ENCODE peak calls at places on chromosome 15, in eight cellular contexts. Z is AG20443; B is iPS-NIHi11; M is heart right ventricle; Y is DMS79 treated with DMSO at 0.1 percent for 48 hours; Q is effector CD4-positive, alpha-beta T cell; N is tibial artery; G is NCI-H1436. T is an unnamed sample.

GRCh38 chr15:98556321-98556720 is 92.0 kb upstream of the IGF1R start:
- DNase-seq in B (no peak), Y (no peak), Z (no peak), M (no peak), G (no peak), Q (no peak), N (no peak), T (no peak)

GRCh38 chr15:64430000-64430735 is 30.2 kb upstream of the ZNF609 start:
- DNase-seq in Y (peak), G (no peak), Z (peak), N (no peak), Q (peak), B (peak), M (no peak), T (peak)

GRCh38 chr15:100055821-100056220 is 286.0 kb downstream of the ADAMTS17 start:
- DNase-seq in G (no peak), Z (no peak), M (no peak), Y (no peak), B (no peak), N (no peak), Q (no peak), T (no peak)

GRCh38 chr15:77027697-77028450 is 32.9 kb downstream of the PSTPIP1 start:
- DNase-seq in Z (peak), G (no peak), B (peak), Y (no peak), M (no peak), N (peak), Q (no peak), T (no peak)

GRCh38 chr15:82624438-82624837 is 22.7 kb downstream of the CPEB1 start:
- DNase-seq in B (no peak), Y (no peak), N (no peak), M (no peak), Z (no peak), Q (no peak), G (no peak), T (no peak)

GRCh38 chr15:57992761-57993295 is 72.7 kb downstream of the ALDH1A2 start:
- DNase-seq in G (no peak), B (no peak), Z (no peak), M (no peak), N (no peak), Y (no peak), Q (no peak), T (no peak)

GRCh38 chr15:51077565-51078153 is 17.0 kb downstream of the TNFAIP8L3 start:
- DNase-seq in M (peak), G (no peak), Y (no peak), N (peak), B (peak), Q (no peak), Z (peak), T (peak)

GRCh38 chr15:57334257-57334656 is 42.0 kb upstream of the CGNL1 start:
- DNase-seq in Q (no peak), B (no peak), Y (no peak), G (no peak), M (no peak), N (no peak), Z (peak), T (no peak)

GRCh38 chr15:75928680-75929608 is 25.3 kb downstream of the FBXO22 start:
- DNase-seq in Y (no peak), Z (no peak), Q (no peak), B (peak), M (no peak), N (no peak), G (no peak), T (no peak)

GRCh38 chr15:57548835-57549234 is 42.9 kb upstream of the MYZAP start:
- DNase-seq in Z (peak), Y (no peak), G (no peak), Q (no peak), N (no peak), B (no peak), M (no peak), T (no peak)

GRCh38 chr15:48498828-48499227 is 146.7 kb downstream of the FBN1 start:
- DNase-seq in N (no peak), M (no peak), Q (no peak), Y (peak), B (no peak), G (no peak), Z (no peak), T (no peak)

GRCh38 chr15:72199721-72200212 is 2.2 kb upstream of the GRAMD2A start:
- DNase-seq in Q (peak), G (peak), Y (peak), N (peak), Z (peak), M (peak), B (peak), T (no peak)

GRCh38 chr15:73752817-73753214 is 335 bp downstream of the INSYN1 start:
- DNase-seq in M (no peak), Z (peak), B (peak), N (no peak), Y (no peak), G (no peak), Q (no peak), T (no peak)

GRCh38 chr15:58690703-58691102 is 58.8 kb downstream of the ADAM10 start:
- DNase-seq in Q (no peak), N (no peak), Z (no peak), Y (no peak), M (no peak), B (no peak), G (no peak), T (no peak)

GRCh38 chr15:100771745-100772144 is 107.9 kb upstream of the ALDH1A3 start:
- DNase-seq in Q (no peak), Y (no peak), M (no peak), N (no peak), B (no peak), Z (no peak), G (no peak), T (no peak)

GRCh38 chr15:40330368-40330836 is 6.9 kb downstream of the INAFM2 start:
- DNase-seq in B (no peak), Z (peak), G (peak), Q (no peak), N (peak), Y (peak), M (no peak), T (no peak)

GRCh38 chr15:89442671-89443307 is 53.6 kb downstream of the RHCG start:
- DNase-seq in G (peak), M (no peak), B (peak), N (no peak), Q (no peak), Z (peak), Y (no peak), T (no peak)

GRCh38 chr15:33234019-33234418 is 39.5 kb upstream of the FMN1 start:
- DNase-seq in B (peak), M (no peak), N (no peak), Y (peak), G (no peak), Q (no peak), Z (peak), T (no peak)

GRCh38 chr15:71577071-71577470 is 233.3 kb upstream of the NR2E3 start:
- DNase-seq in Y (no peak), M (no peak), G (no peak), N (no peak), Z (no peak), B (no peak), Q (no peak), T (no peak)

GRCh38 chr15:96358006-96358794 is 27.7 kb downstream of the NR2F2 start:
- DNase-seq in Y (no peak), B (no peak), G (no peak), Z (no peak), N (no peak), M (no peak), Q (no peak), T (no peak)

T was measured in non-pigmented ciliary epithelial cell.